ENCODE peak calls at places on chromosomes 13 and 19, in six cellular contexts. Z is coronary artery, T is adrenal gland, O is IMR-90, R is body of pancreas, P is choroid plexus epithelial cell. N is an unnamed sample.

GRCh38 chr19:13098291-13099072 is 4.2 kb downstream of the LYL1 start:
- DNase-seq in T (no peak), P (peak), Z (no peak), R (no peak), O (no peak), N (no peak)

GRCh38 chr19:19276386-19276785 is 3.3 kb upstream of the TM6SF2 start:
- DNase-seq in Z (no peak), P (peak), R (no peak), O (peak), T (no peak), N (no peak)

GRCh38 chr19:9456018-9456689 is 20.8 kb upstream of the ZNF266 start:
- DNase-seq in T (no peak), O (no peak), R (no peak), Z (no peak), P (no peak), N (no peak)

GRCh38 chr19:8243146-8243545 is 34.0 kb downstream of the CERS4 start:
- DNase-seq in Z (no peak), T (no peak), O (no peak), P (no peak), R (no peak), N (no peak)

GRCh38 chr13:67285611-67286010 is 55.5 kb upstream of the PCDH9 start:
- DNase-seq in R (no peak), T (no peak), O (no peak), Z (no peak), P (no peak), N (no peak)

GRCh38 chr13:109141716-109142115 is 512.3 kb downstream of the MYO16 start:
- DNase-seq in O (no peak), Z (no peak), P (no peak), T (no peak), R (no peak), N (no peak)

GRCh38 chr19:35657904-35658700 is 8.2 kb upstream of the UPK1A start:
- DNase-seq in O (no peak), P (no peak), Z (no peak), R (no peak), T (no peak), N (no peak)

GRCh38 chr19:1513492-1514294 is 874 bp upstream of the ADAMTSL5 start:
- DNase-seq in P (peak), T (no peak), O (peak), R (peak), Z (no peak), N (peak)

GRCh38 chr19:47848425-47848824 is 10.6 kb upstream of the TPRX2 start:
- DNase-seq in Z (no peak), R (no peak), P (no peak), O (no peak), T (no peak), N (no peak)

GRCh38 chr13:29849071-29849541 is 1.3 kb downstream of the UBL3 start:
- DNase-seq in T (peak), O (peak), Z (no peak), P (peak), R (peak), N (no peak)

GRCh38 chr19:16715613-16716012 is 4.0 kb upstream of the NWD1 start:
- DNase-seq in Z (no peak), T (no peak), R (no peak), P (no peak), O (no peak), N (no peak)

GRCh38 chr19:46133101-46133627 is 8.7 kb upstream of the IGFL3 start:
- DNase-seq in T (peak), P (peak), Z (no peak), O (peak), R (peak), N (no peak)

GRCh38 chr13:48678316-48678715 is 24.6 kb downstream of the CYSLTR2 start:
- DNase-seq in O (no peak), T (no peak), R (no peak), P (no peak), Z (no peak), N (no peak)

GRCh38 chr19:52600639-52601024 is 30.5 kb downstream of the ZNF701 start:
- DNase-seq in Z (no peak), P (no peak), T (peak), R (no peak), O (peak), N (no peak)

GRCh38 chr13:78168981-78169380 is 250.3 kb upstream of the EDNRB start:
- DNase-seq in T (no peak), O (no peak), R (no peak), P (no peak), Z (no peak), N (no peak)

GRCh38 chr19:17405250-17406038 is at the start of gene BST2:
- DNase-seq in Z (no peak), T (peak), O (peak), P (peak), R (peak), N (no peak)

GRCh38 chr13:50713849-50714248 is 129.6 kb downstream of the DLEU7 start:
- DNase-seq in T (no peak), O (peak), P (peak), R (peak), Z (no peak), N (no peak)

GRCh38 chr19:48731452-48731851 is 9.0 kb downstream of the RASIP1 start:
- DNase-seq in Z (no peak), P (no peak), R (no peak), O (no peak), T (no peak), N (no peak)

GRCh38 chr19:2282062-2282861 is at the start of gene PEAK3:
- DNase-seq in P (peak), T (peak), O (peak), R (peak), Z (no peak), N (peak)

GRCh38 chr13:97559030-97559429 is 125.1 kb downstream of the RAP2A start:
- DNase-seq in P (no peak), Z (no peak), R (no peak), T (no peak), O (no peak), N (no peak)

GRCh38 chr19:54021363-54021762 is 29.9 kb downstream of the CACNG6 start:
- DNase-seq in Z (no peak), R (no peak), P (no peak), O (no peak), T (no peak), N (no peak)

GRCh38 chr13:85772379-85772778 is 26.8 kb downstream of the SLITRK6 start:
- DNase-seq in T (peak), R (no peak), O (peak), Z (no peak), P (peak), N (no peak)

GRCh38 chr13:51827254-51827653 is 17.7 kb downstream of the TMEM272 start:
- DNase-seq in R (no peak), P (no peak), Z (no peak), O (no peak), T (no peak), N (no peak)

GRCh38 chr13:91017669-91018053 is 329.8 kb upstream of the MIR17HG start:
- DNase-seq in T (no peak), R (peak), P (no peak), O (no peak), Z (no peak), N (no peak)

GRCh38 chr19:57406516-57407123 is 4.3 kb upstream of the ZNF17 start:
- DNase-seq in R (peak), T (peak), Z (no peak), O (peak), P (peak), N (no peak)

GRCh38 chr13:33263976-33264619 is 21.5 kb downstream of the STARD13 start:
- DNase-seq in T (no peak), O (no peak), R (no peak), P (no peak), Z (no peak), N (no peak)

GRCh38 chr19:6459356-6460098 is at the start of gene SLC25A23:
- DNase-seq in R (peak), T (peak), P (peak), Z (no peak), O (peak), N (peak)

GRCh38 chr19:54431255-54431838 is 16.1 kb downstream of the TTYH1 start:
- DNase-seq in P (peak), R (peak), Z (no peak), O (peak), T (peak), N (no peak)

GRCh38 chr19:10533656-10534386 is 9.9 kb upstream of the ATG4D start:
- DNase-seq in P (peak), O (peak), R (no peak), T (no peak), Z (no peak), N (no peak)

DNA sequence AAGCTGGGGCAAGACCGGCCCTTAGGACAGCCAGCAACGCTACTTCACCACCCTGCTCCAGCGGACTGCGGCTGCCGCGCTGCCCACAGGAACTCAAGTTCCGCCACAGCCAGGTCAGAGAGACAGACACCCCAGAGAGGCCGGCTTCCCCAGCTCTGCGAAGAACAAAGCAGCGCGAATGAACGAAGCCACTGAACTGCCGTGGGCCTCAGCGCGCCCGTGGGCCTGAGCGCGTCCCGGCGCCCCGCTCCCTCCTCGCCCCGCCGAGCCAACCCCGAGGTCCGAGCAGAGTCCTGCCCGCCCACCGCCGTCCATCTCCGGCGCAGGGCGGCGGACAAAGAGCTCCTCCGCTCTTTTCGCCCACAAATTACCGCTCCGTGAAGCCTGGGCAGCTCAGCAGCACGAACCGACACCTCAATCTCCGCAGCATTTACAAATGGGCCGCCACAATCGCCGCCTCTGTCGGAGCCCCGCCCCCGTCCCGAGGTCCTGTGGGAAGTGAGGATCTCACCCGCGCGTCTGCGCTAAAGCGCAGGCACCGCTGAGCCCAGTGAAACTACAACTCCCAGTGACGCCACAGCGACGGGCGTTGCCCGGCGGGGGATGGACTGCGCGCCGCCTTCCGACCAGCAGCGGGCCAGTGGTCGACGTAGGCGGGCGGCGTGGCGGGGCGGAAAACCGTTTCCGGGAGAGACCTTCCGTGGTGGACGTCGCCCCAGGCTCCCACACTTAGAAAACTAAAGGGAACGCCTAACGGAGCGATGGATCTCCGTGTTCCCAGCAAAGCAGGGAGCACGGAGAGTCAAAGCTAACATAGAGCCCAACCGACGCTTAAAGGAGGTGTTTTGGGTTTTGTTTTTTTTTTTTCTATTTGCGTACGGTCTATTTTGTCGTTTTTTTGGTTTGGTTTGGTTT is 158.7 kb downstream of the RNF17 start:
- DNase-seq in T (peak), P (peak), O (peak), R (peak), Z (peak), N (peak)
- TF ChIP-seq CTCF in T (no peak), P (no peak), O (peak), R (no peak), Z (no peak), N (no peak)

GRCh38 chr19:41239961-41240574 is 21.0 kb downstream of the AXL start:
- DNase-seq in T (no peak), R (no peak), O (no peak), Z (no peak), P (no peak), N (no peak)
- TF ChIP-seq CTCF in T (no peak), R (no peak), O (no peak), Z (no peak), P (no peak), N (no peak)

GRCh38 chr19:45047188-45047797 is 8.4 kb downstream of the CLASRP start:
- DNase-seq in R (no peak), T (no peak), Z (no peak), O (no peak), P (no peak), N (no peak)
- TF ChIP-seq CTCF in R (no peak), T (no peak), Z (no peak), O (no peak), P (no peak), N (no peak)

DNA sequence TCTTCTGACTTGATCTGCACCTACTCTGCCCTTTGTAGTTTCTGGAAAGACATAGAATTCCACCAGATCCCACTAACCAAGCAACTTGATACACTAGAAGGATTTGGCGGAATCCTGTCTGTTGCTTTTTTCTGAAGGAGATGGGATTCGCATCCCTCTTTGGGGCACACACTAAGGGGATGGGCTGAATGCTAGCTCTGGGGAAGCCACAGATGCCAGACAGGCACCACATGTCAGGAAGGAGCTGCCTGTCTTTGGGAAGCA is 52.1 kb downstream of the SERP2 start:
- DNase-seq in O (no peak), R (no peak), T (no peak), P (no peak), Z (no peak), N (no peak)
- TF ChIP-seq CTCF in O (no peak), R (no peak), T (no peak), P (no peak), Z (no peak), N (no peak)

GRCh38 chr13:70816853-70817252 is 708.6 kb upstream of the KLHL1 start:
- DNase-seq in Z (no peak), O (peak), P (peak), T (no peak), R (no peak), N (no peak)
- TF ChIP-seq CTCF in Z (no peak), O (no peak), P (no peak), T (no peak), R (no peak), N (no peak)